ENCODE peak calls at places on chromosome 3, in four cellular contexts. S is HepG2, W is H1, H is HCT116. Y is an unnamed sample.

GRCh38 chr3:59809750-59810444 is 760.1 kb upstream of the CFAP20DC start:
- DNase-seq in S (no peak), W (no peak), H (no peak), Y (no peak)

GRCh38 chr3:30225021-30225420 is 381.4 kb upstream of the TGFBR2 start:
- DNase-seq in S (no peak), W (no peak), H (no peak), Y (no peak)

GRCh38 chr3:72655151-72655551 is 193.1 kb downstream of the SHQ1 start:
- DNase-seq in S (no peak), W (peak), H (no peak), Y (no peak)

GRCh38 chr3:188266581-188267274 is 112.8 kb downstream of the LPP start:
- DNase-seq in S (no peak), W (no peak), H (no peak), Y (no peak)

GRCh38 chr3:29319262-29319661 is 38.4 kb downstream of the RBMS3 start:
- DNase-seq in S (no peak), W (no peak), H (no peak), Y (peak)

GRCh38 chr3:180571831-180572578 is 30.0 kb upstream of the TTC14 start:
- DNase-seq in S (no peak), W (no peak), H (no peak), Y (no peak)

GRCh38 chr3:143067201-143067600 is 52.4 kb upstream of the CHST2 start:
- DNase-seq in S (no peak), W (no peak), H (no peak), Y (no peak)

GRCh38 chr3:9808345-9809037 is 1.6 kb upstream of the TTLL3 start:
- DNase-seq in S (peak), W (peak), H (peak), Y (no peak)

GRCh38 chr3:79297242-79297641 is 470.6 kb downstream of the ROBO1 start:
- DNase-seq in S (peak), W (no peak), H (no peak), Y (no peak)

GRCh38 chr3:186220886-186221285 is 112.0 kb upstream of the ETV5 start:
- DNase-seq in S (no peak), W (no peak), H (no peak), Y (no peak)

GRCh38 chr3:113404637-113405036 is 36.7 kb downstream of the CFAP44 start:
- DNase-seq in S (no peak), W (no peak), H (no peak), Y (no peak)

GRCh38 chr3:79767194-79767952 is 425 bp downstream of the ROBO1 start:
- DNase-seq in S (no peak), W (peak), H (no peak), Y (no peak)

GRCh38 chr3:40417845-40418543 is 31.0 kb downstream of the ENTPD3 start:
- DNase-seq in S (no peak), W (no peak), H (no peak), Y (no peak)

GRCh38 chr3:12503126-12503952 is 19.1 kb downstream of the TSEN2 start:
- DNase-seq in S (no peak), W (no peak), H (no peak), Y (no peak)

GRCh38 chr3:46096336-46096735 is 69.1 kb upstream of the XCR1 start:
- DNase-seq in S (no peak), W (no peak), H (no peak), Y (no peak)

GRCh38 chr3:12044860-12045259 is 40.7 kb downstream of the SYN2 start:
- DNase-seq in S (no peak), W (no peak), H (no peak), Y (no peak)

GRCh38 chr3:196080517-196080841 is 1.4 kb downstream of the TFRC start:
- DNase-seq in S (no peak), W (no peak), H (no peak), Y (no peak)

GRCh38 chr3:122679467-122680291 is 960 bp upstream of the PARP14 start:
- DNase-seq in S (no peak), W (no peak), H (no peak), Y (no peak)

GRCh38 chr3:186653079-186653710 is 12.6 kb upstream of the HRG start:
- DNase-seq in S (no peak), W (no peak), H (no peak), Y (peak)

GRCh38 chr3:133927543-133928066 is 31.9 kb upstream of the RAB6B start:
- DNase-seq in S (no peak), W (peak), H (no peak), Y (no peak)

GRCh38 chr3:42302924-42303634 is 37.1 kb upstream of the CCK start:
- DNase-seq in S (no peak), W (no peak), H (no peak), Y (peak)

GRCh38 chr3:181313379-181313778 is 323.8 kb upstream of the DNAJC19 start:
- DNase-seq in S (no peak), W (no peak), H (no peak), Y (no peak)

GRCh38 chr3:188739547-188739946 is 432.2 kb upstream of the TPRG1 start:
- DNase-seq in S (no peak), W (no peak), H (no peak), Y (no peak)

GRCh38 chr3:68972358-68972979 is 40.1 kb upstream of the TAFA4 start:
- DNase-seq in S (peak), W (peak), H (peak), Y (no peak)

GRCh38 chr3:41137686-41138111 is 61.6 kb upstream of the CTNNB1 start:
- DNase-seq in S (no peak), W (no peak), H (no peak), Y (no peak)

GRCh38 chr3:54964081-54964480 is 36.2 kb upstream of the LRTM1 start:
- DNase-seq in S (no peak), W (no peak), H (no peak), Y (no peak)

GRCh38 chr3:140545756-140546155 is 132.1 kb upstream of the TRIM42 start:
- DNase-seq in S (no peak), W (no peak), H (no peak), Y (no peak)

GRCh38 chr3:42010530-42010929 is 48.6 kb upstream of the ULK4 start:
- DNase-seq in S (no peak), W (no peak), H (no peak), Y (no peak)

GRCh38 chr3:197541756-197542539 is 13.8 kb downstream of the BDH1 start:
- DNase-seq in S (no peak), W (peak), H (no peak), Y (no peak)

GRCh38 chr3:133892546-133893231 is 3.0 kb downstream of the RAB6B start:
- DNase-seq in S (no peak), W (peak), H (no peak), Y (no peak)

GRCh38 chr3:147410518-147411234 is 1.5 kb downstream of the ZIC1 start:
- DNase-seq in S (no peak), W (peak), H (no peak), Y (no peak)

GRCh38 chr3:37862712-37863551 is 1.3 kb downstream of the CTDSPL start:
- DNase-seq in S (peak), W (peak), H (no peak), Y (no peak)

GRCh38 chr3:37864904-37865303 is 3.2 kb downstream of the CTDSPL start:
- DNase-seq in S (peak), W (no peak), H (no peak), Y (no peak)

GRCh38 chr3:37863949-37864822 is 2.5 kb downstream of the CTDSPL start:
- DNase-seq in S (peak), W (peak), H (no peak), Y (no peak)

GRCh38 chr3:37862219-37862711 is 585 bp downstream of the CTDSPL start:
- DNase-seq in S (no peak), W (peak), H (no peak), Y (no peak)

DNA sequence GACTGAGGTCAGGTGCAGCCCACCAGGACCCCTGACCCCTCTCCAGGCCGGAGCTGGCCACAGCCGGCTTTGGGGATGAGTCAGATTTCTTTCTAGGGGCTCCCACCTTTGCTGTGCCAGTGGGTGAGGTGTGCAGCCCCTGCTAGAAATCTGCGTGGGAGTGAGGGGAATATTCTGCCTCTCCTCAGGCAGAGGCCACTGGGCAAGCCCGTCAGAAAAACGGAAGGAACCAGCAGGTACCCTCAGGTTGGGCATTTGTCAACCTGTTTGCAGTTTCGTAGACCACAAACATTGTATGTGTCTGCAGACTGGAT is 1.8 kb downstream of the CTDSPL start:
- DNase-seq in S (no peak), W (no peak), H (no peak), Y (no peak)
- H3K4me3 ChIP-seq in S (peak), W (no peak), H (peak), Y (no peak)

GRCh38 chr3:124765197-124765596 is 34.9 kb downstream of the UMPS start:
- DNase-seq in S (no peak), W (no peak), H (no peak), Y (no peak)

GRCh38 chr3:124766113-124767095 is 36.2 kb downstream of the UMPS start:
- DNase-seq in S (no peak), W (no peak), H (no peak), Y (no peak)

GRCh38 chr3:124763644-124764358 is 33.5 kb downstream of the UMPS start:
- DNase-seq in S (no peak), W (no peak), H (no peak), Y (no peak)

GRCh38 chr3:124763206-124763605 is 33.0 kb downstream of the UMPS start:
- DNase-seq in S (no peak), W (no peak), H (no peak), Y (no peak)

DNA sequence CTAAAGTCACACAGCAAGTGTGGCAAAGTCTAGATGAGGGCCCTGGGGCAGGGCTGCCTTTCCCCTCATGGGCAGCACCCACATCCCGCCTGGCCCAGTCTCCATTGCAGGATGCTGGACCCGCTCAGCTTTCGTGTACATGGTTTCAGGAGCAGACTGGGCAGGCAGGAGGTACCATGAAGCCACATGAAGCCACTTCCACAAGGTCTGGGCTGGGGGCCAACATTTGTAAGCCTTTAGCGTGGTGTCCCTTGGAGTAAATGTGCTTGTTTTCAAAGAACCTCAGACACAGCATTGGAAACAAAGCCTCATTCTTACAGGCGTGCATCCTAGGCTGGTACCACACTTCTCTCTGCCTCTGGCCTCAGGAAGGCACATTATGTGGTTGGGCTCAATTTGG is 34.5 kb downstream of the UMPS start:
- DNase-seq in S (no peak), W (no peak), H (no peak), Y (no peak)
- TF ChIP-seq ZNF274 in S (no peak), W (no peak), H (no peak), Y (no peak)

GRCh38 chr3:63967675-63968611 is 55.4 kb downstream of the PSMD6 start:
- DNase-seq in S (peak), W (no peak), H (no peak), Y (peak)
- H3K4me3 ChIP-seq in S (peak), W (no peak), H (no peak), Y (peak)

GRCh38 chr3:150180349-150180748 is 209.7 kb upstream of the PFN2 start:
- DNase-seq in S (peak), W (no peak), H (no peak), Y (no peak)
- TF ChIP-seq ZNF274 in S (no peak), W (no peak), H (no peak), Y (no peak)

GRCh38 chr3:50138266-50139230 is 16.6 kb upstream of the SEMA3F start:
- DNase-seq in S (no peak), W (peak), H (no peak), Y (no peak)
- H3K4me3 ChIP-seq in S (no peak), W (peak), H (no peak), Y (no peak)

DNA sequence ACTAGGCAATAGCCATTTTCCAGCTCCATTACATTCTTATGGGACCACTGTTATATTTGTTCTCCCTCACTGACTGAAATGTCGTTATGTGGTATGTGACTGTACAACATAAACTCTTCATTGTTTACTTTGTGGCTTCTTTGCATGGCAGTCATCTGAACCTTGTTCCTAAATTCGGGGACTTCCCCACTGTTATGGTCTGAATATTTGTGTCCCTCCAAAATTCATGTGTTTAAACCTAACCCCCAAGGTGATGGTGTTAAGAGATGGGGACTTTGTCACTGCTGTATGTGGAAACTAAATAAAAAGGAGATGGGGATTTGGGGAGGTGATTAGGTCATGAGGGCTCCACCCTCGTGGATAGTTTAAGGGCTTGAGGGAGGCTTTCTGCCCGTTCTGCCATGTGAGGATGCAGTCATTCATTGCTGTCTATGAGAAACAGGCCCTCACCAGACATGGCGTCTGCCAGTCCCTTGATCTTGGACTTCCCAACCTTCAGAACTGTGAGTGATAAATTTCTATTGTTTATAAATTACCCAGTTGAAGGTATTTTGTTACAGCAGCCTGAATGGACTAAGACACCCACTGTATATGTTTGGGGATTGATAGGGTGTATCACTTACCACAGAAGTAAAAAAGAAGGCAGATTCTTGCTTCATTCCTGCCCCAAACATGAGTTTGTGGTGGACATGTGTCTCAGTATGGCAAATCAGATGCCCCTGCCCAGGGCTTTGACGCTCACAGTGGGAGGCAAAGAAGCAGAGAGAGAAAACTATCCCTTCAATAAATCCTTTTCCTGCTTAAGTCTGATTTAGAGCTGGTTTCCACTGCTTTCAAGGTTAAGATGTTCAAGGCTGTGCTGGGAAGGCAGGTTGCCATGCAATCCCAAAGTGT is 138.0 kb upstream of the UBE2E1 start:
- DNase-seq in S (no peak), W (no peak), H (no peak), Y (no peak)
- TF ChIP-seq ZNF274 in S (no peak), W (no peak), H (no peak), Y (no peak)

DNA sequence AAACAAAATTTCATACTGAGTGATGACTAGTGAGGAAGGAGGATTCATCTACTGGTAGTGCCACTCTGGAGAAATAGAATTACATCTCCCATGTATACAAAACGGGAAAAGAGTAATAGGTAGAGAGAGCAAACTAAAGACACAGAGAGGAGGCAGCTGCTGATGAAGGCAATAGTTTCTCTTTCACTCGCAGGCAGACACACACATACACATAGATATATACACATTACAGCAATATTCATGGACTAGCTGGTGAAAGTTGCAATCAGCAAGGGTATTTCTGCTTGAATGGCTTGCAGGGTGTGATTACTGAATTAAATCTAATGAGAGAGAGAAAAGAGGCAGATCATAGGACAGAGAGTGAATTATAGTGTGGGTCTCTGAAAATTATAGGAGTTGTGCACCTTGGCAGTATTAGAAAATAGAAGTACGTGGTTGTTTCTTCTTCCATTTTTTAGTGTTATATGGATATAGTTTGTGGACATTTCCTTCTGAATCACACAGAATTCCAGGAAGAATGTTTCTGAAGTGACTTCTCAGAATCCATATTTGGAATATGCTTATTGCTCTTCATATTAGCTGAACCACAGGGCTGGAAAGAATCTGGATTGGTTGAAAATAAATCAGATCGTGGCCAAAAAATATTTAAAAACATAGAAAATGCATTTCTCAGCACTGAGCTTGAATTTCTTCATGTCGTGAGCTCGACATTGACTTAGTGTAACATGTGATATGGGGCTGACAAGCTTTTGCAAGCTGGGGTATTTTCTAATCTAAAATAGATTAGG is 991.2 kb downstream of the TUSC7 start:
- DNase-seq in S (no peak), W (no peak), H (no peak), Y (no peak)
- H3K4me3 ChIP-seq in S (no peak), W (no peak), H (no peak), Y (no peak)

DNA sequence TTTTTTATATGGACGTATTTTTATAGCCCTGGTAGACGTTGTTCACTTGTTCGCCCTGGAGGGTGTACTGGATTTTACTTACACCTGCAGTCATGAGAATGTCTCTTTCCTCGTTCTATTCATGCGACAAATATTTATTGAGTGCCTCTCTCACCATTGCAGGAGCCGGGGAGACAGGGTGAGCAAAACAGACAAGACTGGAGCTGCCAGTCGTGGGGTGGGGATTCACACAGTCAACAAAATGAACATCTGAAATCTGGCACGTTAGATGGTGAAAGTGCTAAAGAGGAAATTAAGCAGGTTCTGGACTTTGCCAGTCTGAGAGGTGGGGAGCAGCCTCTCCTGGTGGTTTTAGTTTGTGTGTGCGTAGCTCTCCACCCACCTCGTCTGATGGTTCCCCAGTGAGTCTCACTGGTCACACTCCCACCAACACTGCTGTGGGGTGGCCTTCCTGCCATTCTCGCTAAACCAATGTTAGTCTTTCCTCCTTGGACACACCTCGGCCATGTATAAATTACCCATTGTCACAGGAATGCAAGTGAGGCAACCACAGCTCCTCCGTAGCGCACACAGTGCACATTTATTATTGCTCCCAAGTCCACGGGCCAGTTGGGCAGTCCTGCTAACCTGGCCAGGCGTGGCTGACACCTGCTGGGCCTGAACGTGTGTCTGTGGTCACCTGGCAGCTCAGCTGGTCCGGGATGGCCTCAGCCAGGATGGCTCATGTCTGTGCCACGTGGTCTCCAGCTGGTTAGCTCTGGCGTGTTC is 31.5 kb downstream of the FBLN2 start:
- DNase-seq in S (peak), W (no peak), H (no peak), Y (no peak)
- TF ChIP-seq ZNF274 in S (no peak), W (no peak), H (no peak), Y (no peak)

GRCh38 chr3:157500232-157500631 is 3.0 kb downstream of the VEPH1 start:
- DNase-seq in S (no peak), W (no peak), H (peak), Y (no peak)

GRCh38 chr3:157501863-157502262 is 1.4 kb downstream of the VEPH1 start:
- DNase-seq in S (no peak), W (no peak), H (no peak), Y (no peak)

GRCh38 chr3:157498374-157498773 is 4.8 kb downstream of the VEPH1 start:
- DNase-seq in S (no peak), W (no peak), H (no peak), Y (no peak)

GRCh38 chr3:157495846-157496245 is 7.4 kb downstream of the VEPH1 start:
- DNase-seq in S (no peak), W (no peak), H (no peak), Y (no peak)

GRCh38 chr3:157499342-157499963 is 3.8 kb downstream of the VEPH1 start:
- DNase-seq in S (peak), W (peak), H (peak), Y (no peak)
- H3K4me3 ChIP-seq in S (no peak), W (peak), H (peak), Y (no peak)

Y was measured in GM12878.